ENCODE peak calls at places on chromosomes 5 and 9, in five cellular contexts. B, H, M, J and N are unnamed samples.

GRCh38 chr9:2704504-2704903 is 12.8 kb upstream of the KCNV2 start:
- DNase-seq in B (no peak), H (no peak), M (no peak), J (no peak), N (no peak)

GRCh38 chr5:483011-483410 is 40.0 kb downstream of the EXOC3 start:
- DNase-seq in B (no peak), H (no peak), M (no peak), J (no peak), N (no peak)

GRCh38 chr9:126701820-126702500 is 88.2 kb downstream of the LMX1B start:
- DNase-seq in B (no peak), H (no peak), M (no peak), J (no peak), N (no peak)

GRCh38 chr5:178086266-178086665 is 27.1 kb upstream of the N4BP3 start:
- DNase-seq in B (no peak), H (no peak), M (no peak), J (no peak), N (no peak)

GRCh38 chr5:102600964-102601363 is 102.2 kb upstream of the SLCO6A1 start:
- DNase-seq in B (no peak), H (no peak), M (peak), J (no peak), N (peak)

GRCh38 chr5:134090482-134090881 is 24.0 kb upstream of the TCF7 start:
- DNase-seq in B (no peak), H (no peak), M (no peak), J (no peak), N (no peak)

GRCh38 chr5:76691470-76692273 is 24.3 kb upstream of the F2R start:
- DNase-seq in B (no peak), H (no peak), M (peak), J (no peak), N (peak)

GRCh38 chr5:36741138-36741537 is 134.7 kb downstream of the SLC1A3 start:
- DNase-seq in B (no peak), H (no peak), M (peak), J (no peak), N (no peak)

GRCh38 chr5:15995206-15996052 is 184.2 kb downstream of the MARCHF11 start:
- DNase-seq in B (no peak), H (no peak), M (peak), J (no peak), N (peak)

GRCh38 chr9:10008101-10008799 is 604.6 kb downstream of the PTPRD start:
- DNase-seq in B (no peak), H (no peak), M (no peak), J (no peak), N (no peak)

GRCh38 chr5:137342764-137343163 is 156.4 kb downstream of the SPOCK1 start:
- DNase-seq in B (no peak), H (no peak), M (no peak), J (no peak), N (no peak)

GRCh38 chr5:141022384-141022783 is 28.8 kb upstream of the PCDHB1 start:
- DNase-seq in B (no peak), H (no peak), M (no peak), J (no peak), N (no peak)

GRCh38 chr9:137253717-137254623 is 1.2 kb upstream of the NELFB start:
- DNase-seq in B (no peak), H (no peak), M (no peak), J (no peak), N (no peak)

GRCh38 chr9:130040901-130041647 is 1.9 kb downstream of the FNBP1 start:
- DNase-seq in B (no peak), H (no peak), M (no peak), J (no peak), N (no peak)

GRCh38 chr5:117761190-117761589 is 1186.6 kb upstream of the SEMA6A start:
- DNase-seq in B (no peak), H (no peak), M (no peak), J (no peak), N (peak)

GRCh38 chr5:122458278-122458872 is 146.3 kb downstream of the SNCAIP start:
- DNase-seq in B (no peak), H (no peak), M (peak), J (no peak), N (peak)

GRCh38 chr5:79888643-79889042 is 102.4 kb downstream of the MTX3 start:
- DNase-seq in B (no peak), H (no peak), M (no peak), J (no peak), N (no peak)

GRCh38 chr9:120441446-120442279 is 138.3 kb downstream of the CDK5RAP2 start:
- DNase-seq in B (no peak), H (no peak), M (peak), J (no peak), N (peak)

GRCh38 chr5:174303437-174304045 is 258.0 kb downstream of the NSG2 start:
- DNase-seq in B (no peak), H (no peak), M (no peak), J (no peak), N (no peak)

GRCh38 chr9:114366334-114367128 is 21.3 kb downstream of the AKNA start:
- DNase-seq in B (no peak), H (no peak), M (peak), J (no peak), N (peak)

GRCh38 chr9:121744687-121745395 is 93.4 kb downstream of the DAB2IP start:
- DNase-seq in B (no peak), H (no peak), M (no peak), J (no peak), N (no peak)

GRCh38 chr5:174589011-174589410 is 135.4 kb upstream of the MSX2 start:
- DNase-seq in B (no peak), H (no peak), M (no peak), J (no peak), N (no peak)

GRCh38 chr5:124996764-124997077 is 250.3 kb upstream of the ZNF608 start:
- DNase-seq in B (no peak), H (no peak), M (peak), J (no peak), N (peak)

GRCh38 chr5:124997186-124997893 is 250.9 kb upstream of the ZNF608 start:
- DNase-seq in B (no peak), H (no peak), M (no peak), J (no peak), N (no peak)

GRCh38 chr5:124996023-124996763 is 249.8 kb upstream of the ZNF608 start:
- DNase-seq in B (no peak), H (no peak), M (no peak), J (no peak), N (peak)

GRCh38 chr5:124990723-124991122 is 244.3 kb upstream of the ZNF608 start:
- DNase-seq in B (no peak), H (no peak), M (no peak), J (no peak), N (no peak)

DNA sequence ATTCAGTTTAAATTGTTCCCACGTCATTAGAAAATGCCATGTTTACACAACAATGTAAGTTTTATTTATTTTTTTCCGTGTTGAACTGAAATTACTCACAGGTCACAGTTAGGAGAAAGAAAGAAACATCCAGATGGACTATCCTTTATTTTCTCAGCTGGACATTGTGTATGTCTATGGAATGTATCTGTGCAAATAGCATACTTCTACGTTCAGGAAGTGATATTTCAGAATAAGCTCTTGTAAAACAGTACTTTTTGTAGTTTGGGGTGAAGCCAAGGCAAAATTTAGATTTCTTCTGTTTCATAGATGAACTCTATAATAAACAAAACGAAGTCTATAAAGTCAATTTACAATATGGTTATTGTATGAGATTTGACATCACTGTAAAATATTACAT is 249.0 kb upstream of the ZNF608 start:
- DNase-seq in B (no peak), H (no peak), M (peak), J (no peak), N (peak)
- H3K4me3 ChIP-seq in B (no peak), H (no peak), M (no peak), J (no peak), N (no peak)

GRCh38 chr9:31808770-31809169 is 575.7 kb upstream of the ACO1 start:
- DNase-seq in B (no peak), H (no peak), M (no peak), J (no peak), N (no peak)

DNA sequence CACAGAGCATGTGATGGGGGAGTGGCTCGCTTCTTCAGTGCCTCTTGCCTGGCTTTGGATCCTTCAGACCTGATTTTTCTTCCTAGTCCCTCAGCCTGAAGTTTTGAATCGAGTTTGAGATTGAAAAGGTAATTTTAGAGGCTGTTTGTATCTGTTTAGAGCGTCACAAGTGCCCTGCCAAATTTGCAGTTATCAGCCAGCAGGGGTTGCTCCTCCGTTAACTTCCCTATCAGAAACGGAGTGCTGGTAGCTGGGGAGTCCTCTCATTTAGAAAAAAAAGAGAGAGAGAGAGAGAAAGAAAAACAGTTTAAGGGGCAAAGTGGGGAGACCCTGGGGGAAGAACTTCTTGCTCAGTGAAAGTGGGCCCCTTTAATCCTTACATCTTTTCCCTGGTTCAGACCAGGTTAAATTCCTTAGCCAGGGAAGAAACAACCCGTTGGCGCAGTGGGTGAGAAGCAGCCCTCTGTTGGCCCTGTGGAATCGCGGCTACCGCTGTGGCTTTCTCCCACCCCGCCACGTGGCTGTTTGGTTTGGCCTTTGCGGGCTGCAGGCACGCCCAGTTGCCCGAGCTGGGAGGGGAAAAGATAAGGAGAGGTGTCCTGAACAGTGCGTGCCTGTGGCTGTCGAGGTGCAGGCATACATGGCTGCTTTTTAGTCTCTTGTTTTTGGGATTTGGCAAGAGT is 576.7 kb upstream of the ACO1 start:
- DNase-seq in B (no peak), H (no peak), M (no peak), J (no peak), N (peak)
- TF ChIP-seq CTCF in B (no peak), H (no peak), M (no peak), J (no peak), N (peak)

GRCh38 chr5:116448450-116448849 is 126.2 kb downstream of the SEMA6A start:
- DNase-seq in B (no peak), H (no peak), M (no peak), J (no peak), N (no peak)

GRCh38 chr5:116448869-116449453 is 125.7 kb downstream of the SEMA6A start:
- DNase-seq in B (no peak), H (no peak), M (no peak), J (no peak), N (no peak)

GRCh38 chr5:116445311-116445710 is 129.3 kb downstream of the SEMA6A start:
- DNase-seq in B (no peak), H (no peak), M (no peak), J (no peak), N (no peak)

GRCh38 chr5:116444373-116445058 is 130.1 kb downstream of the SEMA6A start:
- DNase-seq in B (no peak), H (no peak), M (no peak), J (no peak), N (no peak)

GRCh38 chr5:116446356-116447005 is 128.1 kb downstream of the SEMA6A start:
- DNase-seq in B (no peak), H (no peak), M (no peak), J (no peak), N (no peak)
- H3K4me3 ChIP-seq in B (no peak), H (no peak), M (no peak), J (no peak), N (no peak)

DNA sequence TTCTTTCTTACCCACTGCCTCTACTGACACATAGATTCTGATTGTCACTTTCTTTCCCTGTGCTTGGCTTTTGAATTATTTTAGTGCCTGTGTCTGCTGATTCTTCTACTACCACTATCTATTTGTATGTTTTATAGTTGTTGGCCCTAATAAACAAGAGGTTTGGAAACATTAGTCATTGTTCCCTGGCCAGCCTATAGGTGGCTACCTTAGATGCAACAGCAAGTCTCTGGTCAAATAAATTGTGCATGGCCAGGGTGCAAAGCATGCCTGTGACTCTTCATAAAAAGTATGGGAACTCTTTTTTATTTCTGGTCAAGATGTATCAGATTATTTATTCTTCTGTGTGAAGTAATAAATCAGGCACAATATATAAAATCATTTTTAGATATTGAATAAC is 124.4 kb downstream of the PLK2 start:
- DNase-seq in B (no peak), H (no peak), M (no peak), J (no peak), N (peak)
- TF ChIP-seq CTCF in B (no peak), H (no peak), M (peak), J (peak), N (peak)

DNA sequence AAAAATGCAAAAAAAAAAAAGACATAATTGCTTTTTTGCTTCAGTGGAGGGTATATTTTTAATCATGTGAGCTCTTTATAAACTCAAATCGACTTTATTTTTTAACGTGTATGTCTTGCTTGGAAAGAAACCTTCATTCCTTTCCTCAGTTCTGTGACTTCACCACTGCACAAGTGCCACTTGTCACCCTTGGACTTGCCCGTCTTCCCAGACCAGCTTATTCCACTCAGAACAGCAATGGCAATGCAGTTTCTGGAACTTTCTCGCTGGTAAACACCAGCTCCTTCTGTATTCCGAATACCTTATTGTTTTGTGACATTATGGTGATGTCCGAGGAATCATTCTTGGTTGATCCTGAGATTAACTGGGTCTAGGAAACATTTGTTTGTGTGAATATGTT is 440.5 kb upstream of the ADAMTS16 start:
- DNase-seq in B (no peak), H (no peak), M (no peak), J (no peak), N (no peak)
- H3K4me3 ChIP-seq in B (no peak), H (no peak), M (no peak), J (no peak), N (no peak)

GRCh38 chr9:80605129-80605528 is 1033.4 kb downstream of the TLE4 start:
- DNase-seq in B (no peak), H (no peak), M (peak), J (no peak), N (peak)
- TF ChIP-seq CTCF in B (no peak), H (peak), M (peak), J (peak), N (peak)

DNA sequence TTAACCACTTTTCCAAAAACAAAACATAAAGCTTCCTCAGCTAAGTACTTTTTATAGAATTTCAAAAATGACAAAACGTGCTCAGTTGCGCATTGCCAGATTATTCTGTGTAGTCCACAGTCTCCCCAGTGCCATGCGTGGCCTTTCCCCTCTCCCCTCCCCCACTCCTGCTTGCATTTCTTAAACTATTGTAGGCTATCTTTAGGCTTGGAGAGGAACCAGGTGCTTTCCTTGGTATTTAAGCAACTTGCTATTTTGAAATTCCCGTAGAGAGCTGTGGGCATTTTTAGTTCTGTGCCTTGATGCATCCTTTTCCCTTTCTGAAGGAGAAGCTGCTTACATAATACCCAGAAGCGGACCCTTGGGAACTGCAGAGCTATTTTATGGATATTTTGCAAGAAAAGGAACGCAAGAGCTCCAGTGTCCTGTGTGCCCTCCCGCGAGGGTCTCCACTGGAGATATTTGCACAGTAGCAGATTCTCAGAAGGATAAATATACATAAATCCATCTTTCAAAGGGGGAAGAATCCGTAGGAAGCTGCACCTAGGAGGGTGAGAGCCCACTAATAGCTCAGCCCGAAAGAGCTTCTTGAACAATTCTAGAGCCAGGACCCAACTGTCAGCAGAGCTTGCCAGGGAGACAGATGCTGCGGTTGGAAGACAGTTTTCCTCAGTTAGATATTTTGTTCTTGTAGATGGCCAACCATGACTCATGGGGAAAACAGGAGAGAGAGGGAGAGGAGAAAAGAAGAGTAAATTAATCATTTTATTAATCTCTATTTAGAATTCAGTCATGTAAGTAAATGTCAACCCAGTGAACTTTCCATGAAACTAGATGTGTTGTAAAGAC is 1298.3 kb upstream of the WWC1 start:
- DNase-seq in B (no peak), H (no peak), M (peak), J (no peak), N (no peak)
- H3K4me3 ChIP-seq in B (no peak), H (no peak), M (no peak), J (no peak), N (no peak)